ENCODE peak calls at places on chromosomes 6 and 20, in nine cellular contexts. N, A, P, H, L, B, U, E and Z are unnamed samples.

GRCh38 chr6:35148167-35148741 is 7.1 kb upstream of the TCP11 start:
- DNase-seq in N (peak; percentile 91), U (peak; percentile 95), L (no peak), E (no peak), A (peak; percentile 98), B (no peak), P (no peak), H (no peak), Z (no peak)

GRCh38 chr20:33091693-33092092 is 12.2 kb downstream of the BPIFB4 start:
- DNase-seq in P (no peak), B (no peak), U (no peak), L (no peak), H (no peak), A (no peak), E (no peak), N (no peak), Z (no peak)

GRCh38 chr6:146890644-146891434 is 292.1 kb downstream of the ADGB start:
- DNase-seq in N (peak; percentile 23), B (no peak), U (no peak), A (peak; percentile 22), L (no peak), P (no peak), H (no peak), E (no peak), Z (no peak)

GRCh38 chr20:49230021-49230420 is 10.8 kb downstream of the DDX27 start:
- DNase-seq in B (no peak), H (no peak), E (no peak), L (no peak), A (no peak), U (no peak), P (no peak), N (no peak), Z (no peak)

GRCh38 chr20:47535088-47535487 is 33.4 kb downstream of the NCOA3 start:
- DNase-seq in L (no peak), P (no peak), A (peak; percentile 92), E (no peak), N (no peak), U (peak; percentile 50), B (no peak), H (no peak), Z (no peak)

GRCh38 chr20:58471161-58471834 is 43.9 kb downstream of the APCDD1L start:
- DNase-seq in L (peak; percentile 76), E (peak; percentile 76), A (no peak), P (no peak), B (no peak), H (peak; percentile 55), U (no peak), N (no peak), Z (no peak)

GRCh38 chr6:21441386-21441785 is 152.2 kb upstream of the SOX4 start:
- DNase-seq in L (no peak), E (no peak), A (no peak), B (no peak), P (no peak), N (peak; percentile 71), H (no peak), U (no peak), Z (peak; percentile 76)

GRCh38 chr6:111996159-111996558 is 57.7 kb upstream of the CCN6 start:
- DNase-seq in B (no peak), N (no peak), L (no peak), U (no peak), E (no peak), H (no peak), A (no peak), P (no peak), Z (no peak)

GRCh38 chr6:98124176-98124575 is 710.2 kb upstream of the POU3F2 start:
- DNase-seq in H (no peak), A (no peak), L (no peak), B (peak; percentile 2), U (no peak), N (no peak), E (no peak), P (no peak), Z (no peak)

GRCh38 chr20:8432435-8433148 is 300.5 kb downstream of the PLCB1 start:
- DNase-seq in E (peak; percentile 10), B (no peak), H (peak; percentile 20), U (no peak), L (peak; percentile 8), P (no peak), N (no peak), A (peak; percentile 2), Z (peak; percentile 14)

GRCh38 chr20:37920270-37920669 is 17.3 kb downstream of the VSTM2L start:
- DNase-seq in N (no peak), U (no peak), L (no peak), B (no peak), H (no peak), P (no peak), A (no peak), E (no peak), Z (no peak)

GRCh38 chr20:5492941-5493340 is 176.2 kb upstream of the PROKR2 start:
- DNase-seq in N (no peak), B (no peak), P (no peak), A (no peak), E (no peak), H (no peak), U (no peak), L (no peak), Z (no peak)

GRCh38 chr6:56363796-56364195 is 116.4 kb upstream of the COL21A1 start:
- DNase-seq in E (no peak), H (no peak), N (no peak), U (no peak), P (no peak), L (no peak), B (no peak), A (no peak), Z (no peak)

GRCh38 chr6:117677553-117678131 is 2.4 kb downstream of the NUS1 start:
- DNase-seq in N (peak; percentile 71), P (no peak), L (no peak), E (no peak), U (no peak), H (no peak), B (no peak), A (no peak), Z (peak; percentile 94)

GRCh38 chr6:160070427-160070826 is 51.2 kb upstream of the SLC22A1 start:
- DNase-seq in L (no peak), U (no peak), N (no peak), B (no peak), E (no peak), H (no peak), P (no peak), A (no peak), Z (no peak)

GRCh38 chr6:106192824-106193223 is 106.7 kb downstream of the PRDM1 start:
- DNase-seq in A (no peak), N (peak; percentile 55), U (no peak), L (no peak), H (no peak), P (no peak), E (no peak), B (peak; percentile 55), Z (peak; percentile 60)

DNA sequence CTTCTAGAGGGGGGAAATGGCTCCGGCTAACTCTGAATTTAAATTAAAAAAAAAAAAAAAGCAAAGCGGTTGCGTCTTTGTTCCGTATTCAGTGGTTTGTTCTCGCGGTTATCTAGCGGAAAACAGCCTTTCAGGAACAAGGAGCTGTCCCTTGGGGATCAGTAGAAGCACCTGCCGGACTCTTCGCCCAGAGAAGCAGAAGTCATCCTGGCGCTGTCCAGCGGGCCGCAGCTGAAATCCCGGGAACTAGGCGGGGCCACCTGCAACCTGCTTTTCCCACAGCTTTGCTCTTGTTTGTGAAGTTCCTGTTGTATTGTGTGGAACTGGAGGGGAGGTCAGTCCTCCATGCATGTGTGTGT is 43.9 kb upstream of the GJE1 start:
- DNase-seq in L (peak; percentile 5), B (peak; percentile 45), P (peak; percentile 35), E (no peak), A (peak; percentile 74), H (peak; percentile 37), U (peak; percentile 88), N (peak; percentile 48), Z (peak; percentile 55)
- H3K4me3 ChIP-seq in L (no peak overlapping the region), B (no peak overlapping the region), P (no peak overlapping the region), E (no peak overlapping the region), A (no peak overlapping the region), H (no peak overlapping the region), U (peak overlapping the region; percentile 47), N (no peak overlapping the region), Z (no peak overlapping the region)

GRCh38 chr6:132023490-132023889 is 72.3 kb upstream of the CCN2 start:
- DNase-seq in E (no peak), H (no peak), P (no peak), L (no peak), A (peak; percentile 61), N (no peak), B (no peak), U (peak; percentile 71), Z (peak; percentile 35)
- TF ChIP-seq CTCF in E (no peak), H (no peak), P (no peak), L (no peak), A (peak; percentile 67), N (peak; percentile 6), B (peak; percentile 26), U (peak; percentile 42), Z (peak; percentile 43)

DNA sequence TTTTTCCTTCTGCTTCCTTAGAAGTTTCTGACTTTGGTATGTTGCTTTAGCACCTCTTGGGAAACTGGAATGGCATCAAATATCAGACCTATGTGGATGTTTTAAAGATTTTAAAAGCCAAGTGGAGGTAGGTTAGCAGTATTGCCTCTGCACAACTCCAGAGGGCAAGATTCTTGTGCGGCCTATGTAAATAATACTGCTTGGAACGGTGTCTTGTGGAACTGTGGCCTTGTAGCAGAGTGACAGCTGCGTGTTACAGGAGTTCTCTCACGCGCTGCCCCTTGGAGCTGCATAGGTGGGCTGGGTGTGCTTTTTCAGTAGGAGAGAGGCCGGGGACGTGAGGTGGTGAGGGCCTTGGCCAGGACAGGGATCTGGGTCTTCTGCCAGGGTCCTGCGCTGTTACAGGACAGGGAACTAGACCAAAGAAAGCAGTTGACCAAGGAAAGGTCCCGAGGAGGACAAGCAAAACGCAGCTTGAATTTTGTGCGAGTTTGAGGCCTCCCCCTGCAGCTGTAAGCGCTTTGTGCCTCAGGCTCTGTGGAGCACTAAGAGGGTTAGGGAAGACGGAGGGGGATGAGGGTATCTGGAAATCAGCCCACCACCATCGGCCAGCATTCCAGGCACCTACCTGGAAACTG is 1.5 kb downstream of the TMEM181 start:
- DNase-seq in L (no peak), B (no peak), U (no peak), P (no peak), N (no peak), E (no peak), H (no peak), A (no peak), Z (no peak)
- H3K4me3 ChIP-seq in L (peak overlapping the region; percentile 81), B (peak overlapping the region; percentile 81), U (peak overlapping the region; percentile 90), P (peak overlapping the region; percentile 92), N (peak overlapping the region; percentile 84), E (peak overlapping the region; percentile 99), H (peak overlapping the region; percentile 96), A (peak overlapping the region; percentile 65), Z (peak overlapping the region; percentile 84)

DNA sequence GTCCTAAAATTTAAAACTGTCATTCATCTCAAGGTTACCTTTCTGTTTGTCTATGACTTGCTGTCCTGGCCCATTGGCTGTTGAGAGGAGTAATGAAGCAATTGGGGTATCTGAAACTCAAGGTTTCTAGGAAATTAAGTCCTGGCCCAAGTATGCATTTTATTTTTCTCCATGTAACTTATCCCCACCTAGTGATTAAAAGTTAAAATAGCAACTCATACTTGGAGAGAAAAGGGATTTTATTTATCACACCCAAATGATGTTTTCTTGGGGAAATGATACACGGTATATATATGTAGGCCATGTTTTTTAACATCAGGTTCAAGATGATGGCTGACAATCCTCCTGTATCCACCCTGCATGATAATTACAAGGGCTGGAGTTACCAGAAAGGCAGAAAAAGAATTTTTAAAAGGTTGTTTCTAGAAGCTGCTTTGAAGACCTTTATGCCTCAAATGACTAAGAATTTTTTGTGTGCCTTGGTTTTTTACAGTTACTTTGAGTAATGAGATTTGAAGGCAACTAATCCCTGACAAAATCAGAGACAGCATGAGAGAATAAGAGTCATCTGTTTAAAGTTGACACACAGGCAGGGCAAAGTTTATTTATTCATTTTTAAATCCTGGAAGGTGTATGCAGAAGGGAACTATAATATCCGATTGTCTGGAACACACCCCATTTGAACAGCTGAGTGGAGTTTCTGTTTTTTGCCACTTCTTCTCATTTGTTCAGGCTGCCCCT is 28.9 kb upstream of the C6orf58 start:
- DNase-seq in P (no peak), A (peak; percentile 32), U (no peak), L (no peak), H (no peak), N (peak; percentile 43), E (no peak), B (no peak), Z (peak; percentile 45)
- TF ChIP-seq CTCF in P (no peak), A (no peak), U (no peak), L (no peak), H (no peak), N (peak; percentile 23), E (no peak), B (peak; percentile 8), Z (peak; percentile 52)